ENCODE peak calls at places on chromosomes 3 and 15, in six cellular contexts. One of them, this sample, is unnamed.

GRCh38 chr3:13613343-13614190 is 64.6 kb downstream of the FBLN2 start:
- DNase-seq in caudate nucleus: no peak
- DNase-seq in CD4-positive, alpha-beta memory T cell: no peak
- DNase-seq in GM12865: no peak
- DNase-seq in psoas muscle: no peak
- DNase-seq in mucosa of gallbladder: no peak
- DNase-seq in this sample: no peak

GRCh38 chr3:40179016-40179415 is 130.5 kb upstream of the EIF1B start:
- DNase-seq in caudate nucleus: peak
- DNase-seq in CD4-positive, alpha-beta memory T cell: peak
- DNase-seq in GM12865: peak
- DNase-seq in psoas muscle: peak
- DNase-seq in mucosa of gallbladder: peak
- DNase-seq in this sample: peak

GRCh38 chr3:10157015-10157414 is 7.7 kb upstream of the IRAK2 start:
- DNase-seq in caudate nucleus: no peak
- DNase-seq in CD4-positive, alpha-beta memory T cell: no peak
- DNase-seq in GM12865: no peak
- DNase-seq in psoas muscle: no peak
- DNase-seq in mucosa of gallbladder: no peak
- DNase-seq in this sample: no peak

GRCh38 chr3:157110761-157111238 is 49.1 kb downstream of the CCNL1 start:
- DNase-seq in caudate nucleus: no peak
- DNase-seq in CD4-positive, alpha-beta memory T cell: no peak
- DNase-seq in GM12865: no peak
- DNase-seq in psoas muscle: no peak
- DNase-seq in mucosa of gallbladder: no peak
- DNase-seq in this sample: no peak

GRCh38 chr3:34676431-34676830 is 878.0 kb downstream of the PDCD6IP start:
- DNase-seq in caudate nucleus: no peak
- DNase-seq in CD4-positive, alpha-beta memory T cell: no peak
- DNase-seq in GM12865: no peak
- DNase-seq in psoas muscle: no peak
- DNase-seq in mucosa of gallbladder: no peak
- DNase-seq in this sample: no peak

GRCh38 chr3:111803123-111803593 is 55.9 kb upstream of the PHLDB2 start:
- DNase-seq in caudate nucleus: no peak
- DNase-seq in CD4-positive, alpha-beta memory T cell: no peak
- DNase-seq in GM12865: no peak
- DNase-seq in psoas muscle: peak
- DNase-seq in mucosa of gallbladder: peak
- DNase-seq in this sample: no peak

GRCh38 chr3:58217209-58217811 is 6.5 kb upstream of the DNASE1L3 start:
- DNase-seq in caudate nucleus: peak
- DNase-seq in CD4-positive, alpha-beta memory T cell: peak
- DNase-seq in GM12865: peak
- DNase-seq in psoas muscle: peak
- DNase-seq in mucosa of gallbladder: peak
- DNase-seq in this sample: peak

GRCh38 chr15:27899583-27900295 is 199.4 kb downstream of the OCA2 start:
- DNase-seq in caudate nucleus: no peak
- DNase-seq in CD4-positive, alpha-beta memory T cell: no peak
- DNase-seq in GM12865: no peak
- DNase-seq in psoas muscle: no peak
- DNase-seq in mucosa of gallbladder: no peak
- DNase-seq in this sample: no peak

GRCh38 chr3:13149331-13150203 is 76.3 kb upstream of the IQSEC1 start:
- DNase-seq in caudate nucleus: no peak
- DNase-seq in CD4-positive, alpha-beta memory T cell: no peak
- DNase-seq in GM12865: no peak
- DNase-seq in psoas muscle: no peak
- DNase-seq in mucosa of gallbladder: no peak
- DNase-seq in this sample: no peak

GRCh38 chr15:72034859-72035650 is 82.9 kb downstream of the MYO9A start:
- DNase-seq in caudate nucleus: no peak
- DNase-seq in CD4-positive, alpha-beta memory T cell: no peak
- DNase-seq in GM12865: no peak
- DNase-seq in psoas muscle: no peak
- DNase-seq in mucosa of gallbladder: no peak
- DNase-seq in this sample: no peak

GRCh38 chr15:62109457-62109856 is 42.7 kb downstream of the C2CD4A start:
- DNase-seq in caudate nucleus: no peak
- DNase-seq in CD4-positive, alpha-beta memory T cell: no peak
- DNase-seq in GM12865: no peak
- DNase-seq in psoas muscle: no peak
- DNase-seq in mucosa of gallbladder: no peak
- DNase-seq in this sample: no peak

GRCh38 chr15:36791849-36792618 is 212.6 kb downstream of the CDIN1 start:
- DNase-seq in caudate nucleus: no peak
- DNase-seq in CD4-positive, alpha-beta memory T cell: no peak
- DNase-seq in GM12865: no peak
- DNase-seq in psoas muscle: peak
- DNase-seq in mucosa of gallbladder: no peak
- DNase-seq in this sample: no peak

GRCh38 chr15:87461621-87462020 is 794.9 kb downstream of the NTRK3 start:
- DNase-seq in caudate nucleus: no peak
- DNase-seq in CD4-positive, alpha-beta memory T cell: no peak
- DNase-seq in GM12865: no peak
- DNase-seq in psoas muscle: no peak
- DNase-seq in mucosa of gallbladder: no peak
- DNase-seq in this sample: no peak

GRCh38 chr3:48599077-48599501 is 4.0 kb upstream of the COL7A1 start:
- DNase-seq in caudate nucleus: no peak
- DNase-seq in CD4-positive, alpha-beta memory T cell: no peak
- DNase-seq in GM12865: no peak
- DNase-seq in psoas muscle: no peak
- DNase-seq in mucosa of gallbladder: no peak
- DNase-seq in this sample: no peak

GRCh38 chr3:52407779-52408178 is 37.1 kb downstream of the SEMA3G start:
- DNase-seq in caudate nucleus: no peak
- DNase-seq in CD4-positive, alpha-beta memory T cell: no peak
- DNase-seq in GM12865: no peak
- DNase-seq in psoas muscle: peak
- DNase-seq in mucosa of gallbladder: no peak
- DNase-seq in this sample: no peak

GRCh38 chr3:190972840-190973270 is 110.4 kb upstream of the GMNC start:
- DNase-seq in caudate nucleus: no peak
- DNase-seq in CD4-positive, alpha-beta memory T cell: no peak
- DNase-seq in GM12865: no peak
- DNase-seq in psoas muscle: no peak
- DNase-seq in mucosa of gallbladder: no peak
- DNase-seq in this sample: no peak

GRCh38 chr15:85704720-85705119 is 90.0 kb downstream of the KLHL25 start:
- DNase-seq in caudate nucleus: no peak
- DNase-seq in CD4-positive, alpha-beta memory T cell: no peak
- DNase-seq in GM12865: peak
- DNase-seq in psoas muscle: no peak
- DNase-seq in mucosa of gallbladder: no peak
- DNase-seq in this sample: no peak

GRCh38 chr3:59563072-59563605 is 513.3 kb upstream of the CFAP20DC start:
- DNase-seq in caudate nucleus: no peak
- DNase-seq in CD4-positive, alpha-beta memory T cell: no peak
- DNase-seq in GM12865: no peak
- DNase-seq in psoas muscle: no peak
- DNase-seq in mucosa of gallbladder: no peak
- DNase-seq in this sample: no peak